ENCODE peak calls at places on chromosomes 13 and 19, in eight cellular contexts. D, S, W, E, X, V, K and U are unnamed samples.

GRCh38 chr13:109165417-109165904 is 536.0 kb downstream of the MYO16 start:
- DNase-seq in D (no peak), S (no peak), W (no peak), E (no peak), X (no peak), V (no peak), K (no peak), U (no peak)

GRCh38 chr19:16315825-16316505 is 8.7 kb upstream of the KLF2 start:
- DNase-seq in D (no peak), S (peak), W (peak), E (no peak), X (no peak), V (no peak), K (no peak), U (no peak)

GRCh38 chr19:18439025-18439909 is 1.3 kb upstream of the ISYNA1 start:
- DNase-seq in D (no peak), S (peak), W (no peak), E (no peak), X (no peak), V (no peak), K (no peak), U (no peak)

GRCh38 chr13:80340643-80341097 is 256 bp downstream of the SPRY2 start:
- DNase-seq in D (no peak), S (no peak), W (peak), E (no peak), X (no peak), V (no peak), K (peak), U (peak)

GRCh38 chr19:55641376-55642152 is 762 bp downstream of the ZNF580 start:
- DNase-seq in D (no peak), S (peak), W (no peak), E (peak), X (peak), V (no peak), K (no peak), U (peak)

GRCh38 chr13:97234236-97234635 is 12.1 kb downstream of the MBNL2 start:
- DNase-seq in D (no peak), S (no peak), W (no peak), E (no peak), X (no peak), V (no peak), K (no peak), U (no peak)

GRCh38 chr19:14053032-14053431 is 8.8 kb downstream of the PALM3 start:
- DNase-seq in D (no peak), S (no peak), W (no peak), E (no peak), X (no peak), V (no peak), K (no peak), U (no peak)

GRCh38 chr13:20387441-20387971 is 138.2 kb downstream of the CRYL1 start:
- DNase-seq in D (no peak), S (peak), W (no peak), E (no peak), X (no peak), V (no peak), K (no peak), U (no peak)

GRCh38 chr13:19239114-19239860 is 57.7 kb upstream of the TUBA3C start:
- DNase-seq in D (no peak), S (no peak), W (no peak), E (no peak), X (no peak), V (no peak), K (no peak), U (no peak)

GRCh38 chr19:47644743-47645499 is 36.0 kb downstream of the BICRA start:
- DNase-seq in D (no peak), S (peak), W (no peak), E (no peak), X (no peak), V (no peak), K (no peak), U (peak)

GRCh38 chr19:5680083-5680436 is 256 bp downstream of the MICOS13 start:
- DNase-seq in D (no peak), S (no peak), W (no peak), E (no peak), X (no peak), V (peak), K (no peak), U (no peak)

GRCh38 chr19:49861127-49861526 is 6.2 kb downstream of the PNKP start:
- DNase-seq in D (no peak), S (peak), W (peak), E (no peak), X (no peak), V (no peak), K (no peak), U (no peak)

GRCh38 chr19:18657590-18658365 is 20.9 kb downstream of the KLHL26 start:
- DNase-seq in D (no peak), S (peak), W (peak), E (no peak), X (no peak), V (no peak), K (no peak), U (no peak)